ENCODE peak calls at places on chromosomes 11 and 22, in seven cellular contexts. W is activated effector memory CD4-positive, alpha-beta T cell treated with anti-CD3 and anti-CD28 coated beads, Interleukin-2, amount 50 U/mL, for 16 hours; H is mucosa of gallbladder; I is NCI-H1092 treated with DMSO at 0.1 percent for 48 hours; T is nephron progenitor cell; C is iPS-NIHi11; U is A172. L is an unnamed sample.

GRCh38 chr22:37999640-38000272 is 15.4 kb upstream of the SOX10 start:
- DNase-seq in W (no peak), I (no peak), U (peak), T (no peak), C (peak), H (no peak), L (no peak)

GRCh38 chr22:21778705-21779363 is 43.2 kb upstream of the YPEL1 start:
- DNase-seq in U (peak), I (no peak), T (no peak), H (no peak), C (no peak), W (no peak), L (no peak)

GRCh38 chr11:103338621-103339484 is 229.6 kb downstream of the DYNC2H1 start:
- DNase-seq in C (no peak), T (peak), H (no peak), U (no peak), W (no peak), I (no peak), L (no peak)

GRCh38 chr11:111059726-111060125 is 185.8 kb upstream of the POU2AF2 start:
- DNase-seq in U (no peak), I (no peak), W (no peak), C (no peak), H (no peak), T (no peak), L (no peak)

GRCh38 chr11:66629356-66629755 is 9.1 kb upstream of the RBM4 start:
- DNase-seq in H (no peak), W (no peak), U (no peak), I (no peak), C (no peak), T (no peak), L (no peak)

GRCh38 chr22:42895087-42895486 is 38.0 kb upstream of the ARFGAP3 start:
- DNase-seq in W (no peak), H (no peak), U (no peak), I (no peak), C (no peak), T (no peak), L (no peak)

GRCh38 chr11:92225206-92225562 is 566 bp downstream of the FAT3 start:
- DNase-seq in T (peak), C (peak), I (no peak), H (no peak), W (no peak), U (no peak), L (no peak)

GRCh38 chr22:26554956-26555355 is 35.0 kb downstream of the TPST2 start:
- DNase-seq in U (no peak), C (no peak), W (no peak), T (no peak), I (no peak), H (no peak), L (no peak)

GRCh38 chr11:134050541-134051383 is 18.1 kb upstream of the JAM3 start:
- DNase-seq in I (peak), H (peak), T (peak), U (no peak), W (peak), C (peak), L (no peak)

GRCh38 chr22:49267996-49268395 is 559.7 kb downstream of the BRD1 start:
- DNase-seq in I (no peak), C (no peak), H (no peak), U (no peak), W (no peak), T (no peak), L (no peak)

GRCh38 chr11:133926466-133927246 is 30.1 kb downstream of the IGSF9B start:
- DNase-seq in W (no peak), T (no peak), U (no peak), C (no peak), I (no peak), H (no peak), L (no peak)

GRCh38 chr11:102139081-102139498 is 28.8 kb downstream of the YAP1 start:
- DNase-seq in T (no peak), U (peak), H (no peak), I (no peak), C (peak), W (no peak), L (no peak)

GRCh38 chr11:87013852-87014251 is 23.9 kb upstream of the TMEM135 start:
- DNase-seq in H (no peak), U (no peak), T (no peak), C (no peak), W (no peak), I (no peak), L (no peak)

GRCh38 chr11:40130427-40130826 is 1329.0 kb downstream of the LRRC4C start:
- DNase-seq in U (no peak), I (peak), C (peak), W (no peak), H (no peak), T (peak), L (no peak)